ENCODE peak calls at places on chromosomes 1 and 21, in nine cellular contexts. J, F, C, Q, K, A, G, U and S are unnamed samples. For H3K9me3, the result is how much of the 10 kb centered on the place peaks cover.

GRCh38 chr1:25566730-25567341 is 23.4 kb downstream of the LDLRAP1 start:
- DNase-seq in F (no peak), G (no peak), A (no peak), Q (no peak), J (no peak), C (peak), K (peak), U (no peak), S (no peak)

GRCh38 chr1:39269791-39270342 is 65.4 kb downstream of the MACF1 start:
- DNase-seq in U (no peak), Q (no peak), F (no peak), K (no peak), A (peak), G (no peak), J (no peak), C (no peak), S (no peak)

GRCh38 chr1:58812926-58813325 is 29.1 kb upstream of the JUN start:
- DNase-seq in C (peak), F (no peak), K (no peak), Q (no peak), J (peak), U (no peak), A (no peak), G (no peak), S (no peak)

GRCh38 chr1:18602533-18603211 is 28.0 kb upstream of the PAX7 start:
- DNase-seq in U (no peak), J (no peak), C (no peak), Q (no peak), F (no peak), G (no peak), K (no peak), A (no peak), S (no peak)

GRCh38 chr1:42210421-42211133 is 46.0 kb upstream of the GUCA2A start:
- DNase-seq in J (no peak), G (no peak), Q (no peak), U (no peak), K (no peak), A (no peak), C (no peak), F (no peak), S (peak)

GRCh38 chr1:230589951-230590350 is 52.3 kb upstream of the COG2 start:
- DNase-seq in F (no peak), A (no peak), G (no peak), C (no peak), J (no peak), K (no peak), U (no peak), Q (no peak), S (no peak)

GRCh38 chr1:224865510-224865909 is 64.0 kb upstream of the DNAH14 start:
- DNase-seq in K (no peak), F (no peak), G (no peak), U (no peak), Q (no peak), J (no peak), C (no peak), A (no peak), S (no peak)

GRCh38 chr1:108141604-108142003 is 58.5 kb downstream of the SLC25A24 start:
- DNase-seq in A (no peak), G (no peak), U (no peak), J (no peak), F (no peak), Q (no peak), C (no peak), K (no peak), S (no peak)

GRCh38 chr1:151816964-151817730 is 11.9 kb upstream of the LINGO4 start:
- DNase-seq in Q (no peak), C (no peak), J (no peak), G (no peak), U (no peak), F (no peak), K (no peak), A (no peak), S (no peak)

GRCh38 chr21:32554832-32555436 is 30.4 kb downstream of the TCP10L start:
- DNase-seq in G (no peak), A (no peak), K (no peak), C (no peak), J (no peak), Q (no peak), U (no peak), F (no peak), S (no peak)

GRCh38 chr1:2072109-2072806 is 22.0 kb downstream of the PRKCZ start:
- DNase-seq in F (no peak), K (no peak), C (no peak), J (no peak), A (peak), G (peak), Q (no peak), U (peak), S (no peak)

GRCh38 chr1:201966171-201966570 is 10.9 kb downstream of the TIMM17A start:
- DNase-seq in G (no peak), F (no peak), K (no peak), U (no peak), Q (no peak), A (no peak), C (no peak), J (no peak), S (no peak)

GRCh38 chr1:20348326-20348910 is 57.7 kb downstream of the VWA5B1 start:
- DNase-seq in J (no peak), A (no peak), U (no peak), C (no peak), K (no peak), G (no peak), Q (no peak), F (no peak), S (no peak)

GRCh38 chr1:56180806-56181205 is 398.6 kb downstream of the PLPP3 start:
- DNase-seq in F (no peak), J (no peak), A (no peak), C (no peak), Q (no peak), K (no peak), G (no peak), U (no peak), S (no peak)

GRCh38 chr1:233240839-233241682 is 54.5 kb downstream of the PCNX2 start:
- DNase-seq in K (no peak), J (no peak), C (no peak), A (peak), U (peak), F (no peak), Q (no peak), G (peak), S (peak)

GRCh38 chr1:59016390-59016789 is 232.5 kb upstream of the JUN start:
- DNase-seq in U (no peak), C (no peak), F (no peak), A (no peak), K (no peak), G (no peak), J (no peak), Q (no peak), S (peak)

GRCh38 chr1:219128957-219129356 is 44.7 kb upstream of the LYPLAL1 start:
- DNase-seq in K (no peak), U (no peak), Q (no peak), J (no peak), C (no peak), A (no peak), F (no peak), G (no peak), S (peak)

GRCh38 chr1:93905051-93905450 is 4.2 kb downstream of the GCLM start:
- DNase-seq in G (no peak), K (no peak), Q (no peak), A (no peak), C (no peak), U (no peak), J (no peak), F (no peak), S (no peak)

GRCh38 chr1:93988634-93989350 is 79.6 kb upstream of the GCLM start:
- DNase-seq in G (no peak), U (no peak), C (no peak), F (no peak), K (no peak), A (no peak), J (no peak), Q (no peak), S (peak)

GRCh38 chr1:18962121-18962721 is 5.7 kb upstream of the IFFO2 start:
- DNase-seq in A (no peak), Q (no peak), G (no peak), U (peak), J (no peak), K (no peak), F (peak), C (no peak), S (peak)

GRCh38 chr21:32207096-32207716 is 71.6 kb downstream of the MIS18A start:
- DNase-seq in A (no peak), J (no peak), K (no peak), F (no peak), G (no peak), Q (no peak), C (no peak), U (no peak), S (no peak)

GRCh38 chr1:94160811-94161210 is 39.9 kb upstream of the ABCA4 start:
- DNase-seq in U (no peak), G (no peak), F (no peak), J (no peak), C (no peak), A (no peak), Q (no peak), K (no peak), S (no peak)

GRCh38 chr1:221782461-221782860 is 40.6 kb upstream of the DUSP10 start:
- DNase-seq in K (no peak), Q (no peak), A (no peak), C (no peak), J (no peak), F (no peak), U (no peak), G (no peak), S (no peak)

GRCh38 chr1:245969274-245969673 is 537.8 kb downstream of the SMYD3 start:
- DNase-seq in K (no peak), C (no peak), A (no peak), F (no peak), J (no peak), G (no peak), Q (no peak), U (no peak), S (peak)

GRCh38 chr1:106749906-106750305 is 306.6 kb upstream of the PRMT6 start:
- DNase-seq in J (no peak), K (no peak), G (no peak), F (no peak), U (no peak), Q (no peak), C (no peak), A (no peak), S (no peak)
- H3K9me3 ChIP-seq in J (under half), K (under half), G (under half), F (under half), U (under half), Q (under half), C (under half), A (under half), S (under half)

GRCh38 chr1:248288385-248288784 is 10.6 kb upstream of the OR2T33 start:
- DNase-seq in C (no peak), Q (no peak), K (no peak), A (no peak), F (no peak), G (no peak), J (no peak), U (no peak), S (no peak)
- H3K9me3 ChIP-seq in C (under half), Q (under half), K (under half), A (under half), F (under half), G (under half), J (under half), U (under half), S (under half)

GRCh38 chr1:228302086-228302485 is 94.2 kb downstream of the OBSCN start:
- DNase-seq in Q (no peak), C (no peak), G (no peak), J (no peak), U (no peak), A (no peak), K (no peak), F (no peak), S (no peak)
- H3K9me3 ChIP-seq in Q (under half), C (under half), G (under half), J (under half), U (under half), A (under half), K (under half), F (under half), S (under half)

GRCh38 chr1:114379987-114380386 is 131.0 kb downstream of the TRIM33 start:
- DNase-seq in J (no peak), C (no peak), G (no peak), K (no peak), Q (no peak), U (no peak), A (no peak), F (no peak), S (no peak)
- H3K9me3 ChIP-seq in J (under half), C (under half), G (under half), K (under half), Q (under half), U (under half), A (under half), F (under half), S (under half)

DNA sequence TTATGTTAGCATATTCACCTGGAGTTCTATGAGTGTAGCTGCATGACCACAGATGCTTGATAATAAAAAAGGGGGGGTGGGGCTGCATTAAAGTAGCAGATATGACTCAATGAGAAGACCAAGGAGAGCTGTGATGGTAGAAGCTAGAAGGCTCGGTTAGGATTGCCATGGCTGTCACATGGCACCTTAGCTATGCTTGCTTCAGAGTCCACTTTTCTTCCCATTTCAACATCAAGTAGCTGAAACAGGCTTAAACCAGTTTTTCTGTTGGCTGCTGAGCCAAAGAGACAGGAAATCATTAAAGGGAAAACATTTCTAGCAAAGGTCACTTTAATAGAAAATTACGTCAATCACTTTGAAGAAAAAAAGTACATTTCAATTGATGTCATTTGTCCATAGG is 488.3 kb upstream of the PRMT6 start:
- DNase-seq in A (no peak), J (no peak), G (no peak), Q (no peak), C (no peak), U (no peak), K (no peak), F (no peak), S (no peak)
- H3K9me3 ChIP-seq in A (under half), J (under half), G (under half), Q (under half), C (under half), U (under half), K (under half), F (under half), S (under half)